ENCODE peak calls at places on chromosomes 4 and X, in six cellular contexts. R is endothelial cell, D is cardiac muscle cell, B is cardiac fibroblast, N is GM04504, S is hippocampal formation. H is an unnamed sample.

GRCh38 chr4:164783966-164784365 is 30.0 kb downstream of the SMIM31 start:
- DNase-seq in R (no peak), D (no peak), B (no peak), N (no peak), S (no peak), H (no peak)

GRCh38 chrX:53279296-53280237 is 1.8 kb downstream of the IQSEC2 start:
- DNase-seq in R (no peak), D (no peak), B (no peak), N (no peak), S (no peak), H (no peak)

GRCh38 chr4:147777456-147778091 is 45.7 kb downstream of the ARHGAP10 start:
- DNase-seq in R (no peak), D (no peak), B (peak; percentile 36), N (no peak), S (no peak), H (no peak)

GRCh38 chr4:142718981-142719380 is 127.1 kb downstream of the INPP4B start:
- DNase-seq in R (no peak), D (no peak), B (no peak), N (no peak), S (no peak), H (no peak)

GRCh38 chr4:7769936-7770674 is 169.6 kb downstream of the AFAP1 start:
- DNase-seq in R (peak; percentile 47), D (peak; percentile 42), B (peak; percentile 40), N (no peak), S (no peak), H (no peak)

GRCh38 chrX:130896026-130896425 is 7.0 kb downstream of the ENOX2 start:
- DNase-seq in R (no peak), D (peak; percentile 56), B (peak; percentile 24), N (no peak), S (peak; percentile 40), H (no peak)

GRCh38 chr4:147599764-147600163 is 17.4 kb upstream of the TMEM184C start:
- DNase-seq in R (no peak), D (peak; percentile 60), B (peak; percentile 57), N (no peak), S (no peak), H (no peak)

GRCh38 chrX:48909703-48910102 is 1.7 kb downstream of the SLC35A2 start:
- DNase-seq in R (no peak), D (no peak), B (no peak), N (no peak), S (no peak), H (no peak)

GRCh38 chr4:156190606-156191005 is 236.9 kb upstream of the CTSO start:
- DNase-seq in R (no peak), D (peak; percentile 48), B (peak; percentile 92), N (peak; percentile 28), S (no peak), H (no peak)